ENCODE peak calls at places on chromosomes 16 and 17, in seven cellular contexts. M, S, B, K, C, V and E are unnamed samples.
A peak's percentile ranks its signal among the peaks of the same experiment; 100 is the strongest.

GRCh38 chr16:50271148-50272041 is 5.0 kb downstream of the ADCY7 start:
- DNase-seq in S (no peak), M (no peak), B (no peak), K (no peak), V (no peak), C (no peak), E (no peak)

GRCh38 chr17:72125226-72125651 is 4.4 kb downstream of the SOX9 start:
- DNase-seq in C (no peak), M (no peak), K (no peak), S (no peak), B (no peak), V (no peak), E (no peak)

GRCh38 chr17:19579867-19580565 is 46.4 kb downstream of the SLC47A1 start:
- DNase-seq in C (no peak), S (no peak), M (peak; percentile 10), K (no peak), B (no peak), V (peak; percentile 66), E (no peak)

GRCh38 chr17:41894791-41895331 is 23.9 kb downstream of the ACLY start:
- DNase-seq in K (peak; percentile 91), C (no peak), V (no peak), S (peak; percentile 67), M (no peak), B (no peak), E (no peak)

GRCh38 chr17:57459286-57459915 is 203.1 kb downstream of the MSI2 start:
- DNase-seq in S (no peak), V (no peak), C (no peak), M (no peak), B (no peak), K (no peak), E (no peak)

GRCh38 chr17:31532161-31532515 is 140.7 kb downstream of the RAB11FIP4 start:
- DNase-seq in B (no peak), S (no peak), C (no peak), M (no peak), K (no peak), V (no peak), E (no peak)

GRCh38 chr17:71500761-71501555 is 619.9 kb upstream of the SOX9 start:
- DNase-seq in B (no peak), K (peak; percentile 48), C (no peak), S (no peak), M (no peak), V (no peak), E (no peak)

GRCh38 chr17:19015428-19015827 is 10.9 kb upstream of the FAM83G start:
- DNase-seq in C (no peak), K (no peak), B (peak; percentile 46), S (no peak), V (no peak), M (no peak), E (no peak)

GRCh38 chr17:67449885-67450755 is 73.0 kb downstream of the PITPNC1 start:
- DNase-seq in K (no peak), V (no peak), C (no peak), S (no peak), M (no peak), B (peak; percentile 20), E (no peak)

GRCh38 chr16:2180461-2180860 is 15.9 kb downstream of the CASKIN1 start:
- DNase-seq in B (no peak), S (no peak), C (no peak), K (no peak), M (no peak), V (no peak), E (no peak)

GRCh38 chr16:56279132-56279531 is 87.8 kb downstream of the GNAO1 start:
- DNase-seq in M (no peak), C (no peak), V (no peak), K (no peak), B (peak; percentile 50), S (no peak), E (no peak)

GRCh38 chr16:35147556-35148504 is 1688.4 kb downstream of the TP53TG3F start:
- DNase-seq in K (no peak), B (no peak), M (no peak), C (no peak), S (no peak), V (no peak), E (no peak)

GRCh38 chr17:50493744-50494143 is 14.5 kb upstream of the MYCBPAP start:
- DNase-seq in K (no peak), S (no peak), M (no peak), V (no peak), C (no peak), B (no peak), E (no peak)

GRCh38 chr17:10742431-10742830 is 12.6 kb upstream of the TMEM220 start:
- DNase-seq in V (no peak), S (no peak), C (no peak), B (no peak), M (no peak), K (no peak), E (no peak)

GRCh38 chr17:67810464-67810863 is 14.8 kb upstream of the BPTF start:
- DNase-seq in S (no peak), B (no peak), M (no peak), K (no peak), C (no peak), V (no peak), E (no peak)

GRCh38 chr17:11893862-11894261 is 103.4 kb downstream of the ZNF18 start:
- DNase-seq in S (no peak), B (no peak), K (no peak), V (no peak), C (no peak), M (no peak), E (no peak)

GRCh38 chr16:85555549-85556455 is 57.3 kb upstream of the GSE1 start:
- DNase-seq in C (no peak), V (peak; percentile 83), B (peak; percentile 75), M (peak; percentile 14), K (no peak), S (no peak), E (no peak)

GRCh38 chr16:3488801-3489200 is 6.5 kb downstream of the C16orf90 start:
- DNase-seq in V (no peak), M (no peak), S (no peak), C (no peak), B (no peak), K (no peak), E (no peak)

GRCh38 chr16:3549906-3550305 is 27.3 kb downstream of the NLRC3 start:
- DNase-seq in V (no peak), S (no peak), K (no peak), M (no peak), C (no peak), B (no peak), E (no peak)

DNA sequence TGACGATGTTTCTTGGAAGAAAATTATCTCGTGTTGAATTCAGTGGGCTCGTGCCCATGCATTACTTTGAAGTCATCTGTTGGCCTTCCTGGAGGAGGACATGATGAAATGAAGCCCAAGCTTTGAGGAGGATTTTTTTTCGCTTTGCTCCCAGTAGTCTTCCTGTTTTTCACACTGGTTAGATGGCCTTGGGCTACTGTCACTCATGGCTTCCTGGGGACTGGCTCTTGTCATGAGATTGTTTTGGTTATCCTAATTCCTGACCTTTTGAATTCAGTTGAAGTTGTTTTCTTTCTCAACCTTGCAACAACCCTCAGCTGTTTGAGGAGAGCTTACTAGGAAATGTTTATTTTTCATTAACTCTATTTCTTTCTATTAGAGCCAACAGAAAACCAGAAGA is 430.7 kb downstream of the HS3ST3B1 start:
- DNase-seq in K (no peak), S (no peak), C (no peak), M (no peak), V (no peak), B (no peak), E (no peak)
- TF ChIP-seq CTCF in K (no peak), S (no peak), C (no peak), M (no peak), V (no peak), B (no peak), E (no peak)

GRCh38 chr16:71645450-71645849 is 19.5 kb downstream of the MARVELD3 start:
- DNase-seq in K (no peak), B (no peak), S (no peak), C (no peak), M (peak; percentile 42), V (peak; percentile 70), E (no peak)
- TF ChIP-seq CTCF in K (peak; percentile 51), B (peak; percentile 37), S (peak; percentile 38), C (no peak), M (peak; percentile 21), V (peak; percentile 61), E (peak; percentile 53)

DNA sequence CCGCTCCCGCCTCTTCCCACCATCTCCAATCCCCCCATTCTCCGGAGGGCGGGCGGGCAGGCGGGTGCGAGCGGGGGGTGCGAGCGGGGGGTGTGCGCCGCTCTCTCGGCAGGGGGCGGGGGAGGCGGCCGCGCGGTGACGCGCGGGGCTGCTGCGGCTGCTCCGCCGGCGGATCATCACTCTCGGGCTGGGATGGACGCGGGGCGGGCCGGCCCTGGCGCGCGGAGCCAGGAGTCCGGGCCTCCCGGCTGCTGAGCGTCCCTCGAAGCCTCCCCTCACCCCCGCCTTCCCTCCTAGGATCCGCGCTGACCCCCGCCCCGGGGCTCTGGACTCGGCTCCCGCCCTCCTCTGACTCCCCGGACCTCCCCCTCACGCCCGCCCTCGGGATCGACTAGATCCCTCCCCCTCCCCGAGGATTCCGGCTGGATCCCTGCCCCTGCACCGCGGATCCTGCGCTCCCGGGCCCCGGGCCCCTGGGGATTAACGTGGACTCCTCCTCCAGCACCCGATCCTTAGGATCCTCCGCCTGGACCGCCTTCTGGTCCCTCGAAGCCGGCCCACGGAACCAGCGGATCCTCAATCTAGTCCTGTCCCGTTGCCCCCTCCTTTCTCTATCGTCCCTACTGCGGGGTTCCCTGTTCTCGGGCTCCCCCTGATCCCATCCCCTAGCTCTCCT is 978 bp upstream of the TMEM256 start:
- DNase-seq in B (peak; percentile 82), K (no peak), M (no peak), S (no peak), C (no peak), V (peak; percentile 86), E (no peak)
- TF ChIP-seq CTCF in B (no peak), K (no peak), M (no peak), S (no peak), C (no peak), V (no peak), E (no peak)

GRCh38 chr16:4883501-4883900 is 36.2 kb downstream of the UBN1 start:
- DNase-seq in B (no peak), C (no peak), M (no peak), V (no peak), S (no peak), K (no peak), E (no peak)
- TF ChIP-seq CTCF in B (no peak), C (no peak), M (no peak), V (no peak), S (no peak), K (no peak), E (no peak)

DNA sequence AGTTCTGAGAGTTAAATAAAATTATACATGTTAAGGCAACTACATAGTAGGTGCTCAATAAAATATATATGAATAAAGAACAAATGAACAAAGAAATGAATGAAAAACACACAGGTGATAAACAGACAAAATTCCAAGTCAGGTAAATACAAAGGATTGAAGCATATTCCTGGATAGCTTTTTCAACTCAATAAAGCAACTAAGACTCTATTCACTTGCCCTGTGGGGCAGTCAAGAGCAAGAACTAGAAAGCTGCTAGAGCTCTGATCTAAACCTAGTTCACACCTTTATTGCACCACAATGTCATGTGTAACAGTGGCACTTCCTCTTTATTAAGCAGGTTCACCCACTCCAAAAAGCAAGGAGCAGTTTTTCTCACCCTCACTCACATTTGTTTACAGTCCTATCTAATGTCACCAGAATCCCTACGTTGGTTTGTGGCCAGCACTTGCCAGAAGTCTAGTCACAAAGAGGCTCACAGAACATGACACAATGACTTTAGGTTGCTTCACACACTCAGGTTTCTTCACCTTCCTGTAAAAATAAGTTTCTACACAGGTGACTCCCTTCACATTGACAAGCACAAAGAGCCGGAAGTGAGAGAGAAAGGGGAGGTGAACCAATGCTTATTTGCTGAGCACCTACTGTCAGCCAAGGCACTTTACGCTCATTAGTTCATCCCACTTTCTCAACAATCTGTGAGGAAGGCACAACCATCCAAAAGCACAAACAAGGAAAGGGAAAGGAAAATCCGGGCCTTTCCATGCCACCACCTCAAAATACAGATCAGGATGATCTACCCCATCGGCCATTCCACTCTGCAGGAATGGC is 70.8 kb downstream of the XPO6 start:
- DNase-seq in V (peak; percentile 24), B (no peak), M (no peak), K (no peak), C (no peak), S (no peak), E (no peak)
- TF ChIP-seq CTCF in V (no peak), B (peak; percentile 21), M (no peak), K (no peak), C (no peak), S (no peak), E (no peak)